ENCODE peak calls at places on chromosome 6, in five cellular contexts. L is testis, A is heart right ventricle, N is colonic mucosa, S is keratinocyte. E is an unnamed sample.

GRCh38 chr6:125906158-125906998 is 50.2 kb upstream of the HINT3 start:
- DNase-seq in S (no peak), A (peak; percentile 37), N (peak; percentile 76), L (peak; percentile 62), E (no peak)

GRCh38 chr6:33173228-33174180 is 18.8 kb downstream of the COL11A2 start:
- DNase-seq in L (no peak), N (no peak), A (no peak), S (no peak), E (no peak)

GRCh38 chr6:15996030-15996429 is 132.9 kb upstream of the MYLIP start:
- DNase-seq in L (no peak), N (no peak), A (no peak), S (no peak), E (no peak)

GRCh38 chr6:6875818-6876470 is 231.8 kb upstream of the RREB1 start:
- DNase-seq in L (no peak), A (no peak), N (no peak), S (no peak), E (peak; percentile 88)

GRCh38 chr6:164013480-164014208 is 599.1 kb downstream of the QKI start:
- DNase-seq in N (no peak), A (no peak), S (no peak), L (no peak), E (no peak)

GRCh38 chr6:155126727-155127439 is 131.8 kb downstream of the TIAM2 start:
- DNase-seq in S (no peak), A (no peak), N (no peak), L (no peak), E (no peak)

GRCh38 chr6:158026054-158026900 is 44.6 kb downstream of the SYNJ2 start:
- DNase-seq in A (peak; percentile 92), N (peak; percentile 75), S (no peak), L (peak; percentile 62), E (peak; percentile 88)

GRCh38 chr6:98487612-98488011 is 346.8 kb upstream of the POU3F2 start:
- DNase-seq in A (no peak), L (no peak), S (no peak), N (no peak), E (no peak)

GRCh38 chr6:18260448-18261106 is 3.8 kb downstream of the DEK start:
- DNase-seq in A (no peak), N (no peak), L (no peak), S (peak; percentile 36), E (no peak)

GRCh38 chr6:4668271-4669179 is 107.7 kb upstream of the CDYL start:
- DNase-seq in A (no peak), S (no peak), N (peak; percentile 3), L (no peak), E (no peak)

GRCh38 chr6:122730775-122731386 is 48.6 kb upstream of the FABP7 start:
- DNase-seq in L (no peak), A (no peak), N (no peak), S (no peak), E (peak; percentile 1)

GRCh38 chr6:51292659-51293058 is 474.0 kb downstream of the TFAP2B start:
- DNase-seq in N (no peak), S (no peak), A (no peak), L (no peak), E (no peak)

DNA sequence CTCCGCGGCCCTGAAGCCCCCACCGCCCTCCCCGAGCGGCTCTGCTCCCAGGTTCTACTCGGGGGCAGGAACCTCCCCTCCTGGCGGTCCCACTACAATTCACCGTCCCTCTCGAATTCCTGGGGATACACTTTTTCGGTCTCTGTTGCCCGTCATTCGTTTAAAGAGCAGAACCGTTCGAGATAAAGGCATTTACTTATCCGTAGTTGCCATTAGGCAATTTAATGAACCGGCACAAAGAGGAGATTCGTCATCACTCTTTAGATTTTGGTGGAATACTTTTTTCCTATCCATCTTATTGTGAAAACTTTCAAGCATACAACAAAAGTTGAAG is 1.1 kb upstream of the CD24 start:
- DNase-seq in N (no peak), L (no peak), A (no peak), S (no peak), E (no peak)
- H3K27me3 ChIP-seq in N (peaks cover 18% of the 10 kb centered on the region), L (no peaks in the 10 kb centered on the region), A (peaks cover 87% of the 10 kb centered on the region), S (no peaks in the 10 kb centered on the region), E (peaks cover 30% of the 10 kb centered on the region)

GRCh38 chr6:26312096-26312463 is 52.9 kb upstream of the BTN3A2 start:
- DNase-seq in N (no peak), S (no peak), A (no peak), L (no peak), E (no peak)

GRCh38 chr6:26311012-26311384 is 54.0 kb upstream of the BTN3A2 start:
- DNase-seq in S (no peak), L (no peak), N (peak; percentile 45), A (no peak), E (no peak)

GRCh38 chr6:26311385-26312095 is 53.5 kb upstream of the BTN3A2 start:
- DNase-seq in L (no peak), S (peak; percentile 73), A (peak; percentile 30), N (peak; percentile 67), E (no peak)

GRCh38 chr6:26307830-26308229 is 57.2 kb upstream of the BTN3A2 start:
- DNase-seq in L (no peak), N (no peak), S (no peak), A (no peak), E (no peak)

GRCh38 chr6:26309731-26310142 is 55.3 kb upstream of the BTN3A2 start:
- DNase-seq in L (no peak), A (no peak), S (peak; percentile 90), N (no peak), E (no peak)
- H3K4me3 ChIP-seq in L (no peak overlapping the region), A (no peak overlapping the region), S (no peak overlapping the region), N (no peak overlapping the region), E (no peak overlapping the region)

GRCh38 chr6:42313941-42314570 is 96.4 kb upstream of the MRPS10 start:
- DNase-seq in N (no peak), S (no peak), A (peak; percentile 19), L (no peak), E (no peak)
- TF ChIP-seq CTCF in N (no peak), S (no peak), A (no peak), L (no peak), E (no peak)

GRCh38 chr6:25642667-25643328 is 9.2 kb upstream of the SCGN start:
- DNase-seq in N (no peak), A (no peak), L (no peak), S (no peak), E (no peak)

GRCh38 chr6:25641377-25641776 is 10.6 kb upstream of the SCGN start:
- DNase-seq in A (no peak), N (no peak), S (no peak), L (no peak), E (no peak)

GRCh38 chr6:25649611-25650010 is 2.4 kb upstream of the SCGN start:
- DNase-seq in N (no peak), S (no peak), A (no peak), L (no peak), E (no peak)

GRCh38 chr6:25641940-25642666 is 9.9 kb upstream of the SCGN start:
- DNase-seq in A (no peak), S (no peak), L (no peak), N (no peak), E (no peak)

DNA sequence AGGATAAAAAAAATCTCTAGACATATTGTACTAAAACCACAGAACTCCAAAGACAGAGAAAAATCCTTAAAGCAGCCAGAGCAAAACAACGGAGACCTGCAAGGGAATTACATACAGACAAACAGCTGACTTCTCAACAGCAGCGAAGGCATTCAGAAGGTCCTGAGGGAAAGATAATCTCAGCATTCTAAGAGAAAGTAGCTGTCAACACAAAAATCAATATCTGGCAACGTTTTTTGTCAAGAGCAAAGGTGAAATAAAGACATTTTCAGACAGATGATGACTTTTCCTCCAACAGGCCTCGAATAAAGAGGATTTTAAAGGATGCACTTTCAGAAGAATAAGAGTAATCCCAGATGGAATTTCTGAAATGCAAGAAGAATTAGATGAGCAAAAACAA is 6.1 kb upstream of the SCGN start:
- DNase-seq in S (no peak), N (no peak), L (no peak), A (no peak), E (no peak)
- H3K27me3 ChIP-seq in S (peaks cover 7% of the 10 kb centered on the region), N (no peaks in the 10 kb centered on the region), L (no peaks in the 10 kb centered on the region), A (peaks cover 38% of the 10 kb centered on the region), E (no peaks in the 10 kb centered on the region)

E was measured in BJ.